ENCODE peak calls at places on chromosomes 4 and X, in seven cellular contexts. A is breast epithelium, L is transverse colon, P is body of pancreas, D is thyroid gland, X is stomach, B is heart left ventricle. K is an unnamed sample. For H3K27me3, the result is how much of the 10 kb centered on the place peaks cover.

GRCh38 chr4:165326831-165327210 is 648 bp upstream of the MSMO1 start:
- DNase-seq in X (no peak), D (peak), L (peak), A (no peak), B (peak), P (peak), K (no peak)

GRCh38 chr4:86441175-86441960 is 81.5 kb upstream of the MAPK10 start:
- DNase-seq in L (no peak), A (no peak), P (no peak), X (no peak), D (no peak), B (no peak), K (no peak)

GRCh38 chr4:1593881-1594345 is 90.2 kb downstream of the FAM53A start:
- DNase-seq in A (no peak), L (no peak), D (no peak), P (no peak), X (no peak), B (no peak), K (peak)

GRCh38 chr4:122663814-122664610 is 43.1 kb upstream of the IL21 start:
- DNase-seq in P (no peak), D (no peak), X (no peak), L (no peak), B (no peak), A (no peak), K (no peak)

GRCh38 chr4:7212921-7213320 is 20.6 kb downstream of the SORCS2 start:
- DNase-seq in L (peak), B (no peak), A (no peak), D (no peak), P (no peak), X (no peak), K (no peak)

GRCh38 chr4:2259036-2259540 is 2.8 kb downstream of the MXD4 start:
- DNase-seq in B (peak), P (peak), D (peak), A (peak), L (peak), X (peak), K (peak)

GRCh38 chrX:109533631-109534030 is 3.0 kb upstream of the NXT2 start:
- DNase-seq in L (no peak), A (no peak), X (no peak), B (no peak), D (no peak), P (peak), K (no peak)

GRCh38 chr4:123874044-123874443 is 477.4 kb downstream of the SPRY1 start:
- DNase-seq in P (no peak), D (no peak), A (no peak), X (no peak), L (no peak), B (no peak), K (no peak)

GRCh38 chrX:18946157-18946556 is 37.8 kb downstream of the PHKA2 start:
- DNase-seq in X (no peak), L (no peak), P (no peak), B (no peak), A (no peak), D (no peak), K (no peak)

GRCh38 chrX:69287025-69287540 is 121.8 kb upstream of the PJA1 start:
- DNase-seq in X (no peak), L (no peak), D (peak), A (no peak), B (no peak), P (no peak), K (no peak)

GRCh38 chr4:125011646-125012045 is 299.1 kb upstream of the ANKRD50 start:
- DNase-seq in D (no peak), A (no peak), B (no peak), L (no peak), P (no peak), X (no peak), K (no peak)

GRCh38 chr4:15213415-15213814 is 211.1 kb downstream of the CPEB2 start:
- DNase-seq in P (no peak), B (no peak), D (no peak), A (no peak), L (no peak), X (no peak), K (no peak)

GRCh38 chrX:53317365-53318069 is 36.1 kb upstream of the IQSEC2 start:
- DNase-seq in D (peak), X (peak), A (no peak), P (peak), L (peak), B (peak), K (no peak)

GRCh38 chr4:184215709-184216328 is 1.9 kb downstream of the ENPP6 start:
- DNase-seq in A (no peak), X (peak), D (no peak), B (no peak), P (no peak), L (peak), K (no peak)

GRCh38 chr4:45662996-45663395 is 460.9 kb downstream of the GABRG1 start:
- DNase-seq in L (peak), B (peak), A (no peak), P (peak), X (peak), D (peak), K (peak)

GRCh38 chr4:100098681-100099080 is 91.6 kb downstream of the DDIT4L start:
- DNase-seq in A (no peak), L (no peak), P (no peak), D (no peak), B (no peak), X (no peak), K (no peak)

GRCh38 chrX:131564553-131565229 is 20.8 kb downstream of the OR13H1 start:
- DNase-seq in D (no peak), X (no peak), L (no peak), P (no peak), A (no peak), B (no peak), K (no peak)

GRCh38 chr4:76055005-76055404 is 19.1 kb upstream of the CXCL11 start:
- DNase-seq in P (no peak), L (no peak), B (no peak), A (no peak), X (no peak), D (no peak), K (no peak)

GRCh38 chrX:10741496-10742048 is 121.2 kb upstream of the MID1 start:
- DNase-seq in X (no peak), D (no peak), A (no peak), L (no peak), B (no peak), P (no peak), K (no peak)

GRCh38 chr4:114146947-114147618 is 167.6 kb upstream of the ARSJ start:
- DNase-seq in D (no peak), P (no peak), B (no peak), A (no peak), X (no peak), L (no peak), K (no peak)

GRCh38 chr4:86788826-86789225 is 60.4 kb downstream of the SLC10A6 start:
- DNase-seq in B (no peak), X (no peak), D (no peak), P (no peak), A (no peak), L (no peak), K (no peak)

GRCh38 chr4:146059153-146059552 is 116.4 kb upstream of the LSM6 start:
- DNase-seq in D (no peak), P (no peak), L (no peak), X (no peak), B (no peak), A (no peak), K (no peak)
- TF ChIP-seq POLR2A in D (no peak), P (no peak), L (no peak), X (no peak), B (no peak), A (no peak), K (no peak)

DNA sequence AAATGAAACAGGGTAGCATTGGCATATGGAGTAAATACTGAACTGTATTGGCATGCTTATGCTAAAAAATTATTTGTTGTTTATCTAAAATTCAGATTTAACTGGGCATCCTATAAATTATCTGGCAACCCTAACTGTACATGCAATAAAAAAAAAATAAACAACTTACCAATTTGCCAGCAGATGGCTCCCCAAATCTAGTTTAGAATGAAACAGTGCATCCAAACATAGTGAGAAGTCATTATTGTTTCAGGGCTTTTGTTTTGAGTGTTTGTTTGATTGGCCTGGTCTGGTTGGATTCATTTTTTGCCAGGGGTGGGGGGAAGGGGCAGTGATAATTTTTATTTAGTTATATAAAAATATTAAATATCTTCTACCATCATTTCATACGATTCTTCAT is 12.8 kb upstream of the NSUN7 start:
- DNase-seq in D (no peak), L (no peak), A (no peak), B (no peak), X (no peak), P (no peak), K (no peak)
- H3K27me3 ChIP-seq in D (under half), L (under half), A (under half), B (under half), X (under half), P (under half), K (under half)

GRCh38 chrX:2697741-2698294 is 6.7 kb downstream of the CD99 start:
- DNase-seq in D (no peak), B (no peak), P (no peak), A (no peak), X (no peak), L (no peak), K (no peak)

GRCh38 chrX:2696698-2697215 is 5.7 kb downstream of the CD99 start:
- DNase-seq in P (no peak), D (no peak), L (no peak), X (no peak), B (no peak), A (no peak), K (no peak)

GRCh38 chrX:2697306-2697705 is 6.2 kb downstream of the CD99 start:
- DNase-seq in A (no peak), L (no peak), B (no peak), P (no peak), D (no peak), X (no peak), K (no peak)

GRCh38 chrX:2699959-2700358 is 8.9 kb downstream of the CD99 start:
- DNase-seq in X (no peak), D (no peak), L (no peak), A (no peak), B (no peak), P (no peak), K (no peak)

GRCh38 chrX:2698604-2699003 is 7.5 kb downstream of the CD99 start:
- DNase-seq in P (no peak), A (no peak), L (no peak), X (no peak), D (no peak), B (no peak), K (no peak)
- TF ChIP-seq POLR2A in P (no peak), A (no peak), L (no peak), X (no peak), D (no peak), B (no peak), K (no peak)

GRCh38 chrX:137032841-137033773 is 688 bp downstream of the GPR101 start:
- DNase-seq in D (no peak), X (no peak), L (no peak), P (no peak), B (no peak), A (no peak), K (no peak)

GRCh38 chrX:137032378-137032694 is 1.5 kb downstream of the GPR101 start:
- DNase-seq in B (no peak), P (no peak), X (no peak), L (no peak), D (no peak), A (no peak), K (no peak)

GRCh38 chrX:137028699-137029098 is 5.1 kb downstream of the GPR101 start:
- DNase-seq in X (no peak), L (no peak), P (no peak), A (no peak), D (no peak), B (no peak), K (no peak)

GRCh38 chrX:137031517-137032377 is 2.0 kb downstream of the GPR101 start:
- DNase-seq in B (no peak), X (no peak), A (no peak), D (peak), P (no peak), L (peak), K (no peak)

DNA sequence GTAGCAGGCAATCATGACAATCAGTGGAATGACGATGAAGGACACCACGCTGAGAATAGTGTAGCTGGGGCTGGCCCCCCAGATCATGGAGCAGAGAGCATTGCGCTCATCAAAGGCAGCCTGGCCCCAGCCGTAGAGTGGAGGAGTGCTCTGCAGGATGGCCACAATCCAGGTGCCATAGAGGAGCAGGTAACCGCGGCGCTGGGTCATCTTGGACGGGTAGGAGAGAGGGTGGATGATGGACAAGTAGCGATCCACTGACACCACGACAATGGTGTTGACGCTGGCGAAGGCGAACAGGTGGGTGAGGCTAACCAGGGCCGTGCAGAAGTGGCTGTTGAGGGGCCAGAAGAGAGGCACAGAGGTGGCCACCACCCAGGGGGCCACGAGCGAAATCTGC is 2.8 kb downstream of the GPR101 start:
- DNase-seq in A (no peak), D (no peak), P (no peak), L (no peak), B (no peak), X (no peak), K (no peak)
- H3K27me3 ChIP-seq in A (half or more), D (under half), P (under half), L (half or more), B (under half), X (under half), K (under half)

GRCh38 chrX:153688900-153689590 is 1.3 kb downstream of the SLC6A8 start:
- DNase-seq in D (peak), P (peak), B (no peak), A (peak), L (no peak), X (peak), K (peak)

GRCh38 chrX:153688071-153688470 is 345 bp downstream of the SLC6A8 start:
- DNase-seq in B (no peak), X (no peak), L (no peak), P (no peak), D (no peak), A (no peak), K (no peak)

GRCh38 chrX:153685751-153686676 is 1.7 kb upstream of the SLC6A8 start:
- DNase-seq in P (no peak), D (no peak), A (no peak), X (no peak), L (peak), B (peak), K (no peak)

GRCh38 chrX:153688534-153688899 is 791 bp downstream of the SLC6A8 start:
- DNase-seq in X (no peak), D (no peak), L (no peak), A (no peak), P (no peak), B (no peak), K (no peak)

DNA sequence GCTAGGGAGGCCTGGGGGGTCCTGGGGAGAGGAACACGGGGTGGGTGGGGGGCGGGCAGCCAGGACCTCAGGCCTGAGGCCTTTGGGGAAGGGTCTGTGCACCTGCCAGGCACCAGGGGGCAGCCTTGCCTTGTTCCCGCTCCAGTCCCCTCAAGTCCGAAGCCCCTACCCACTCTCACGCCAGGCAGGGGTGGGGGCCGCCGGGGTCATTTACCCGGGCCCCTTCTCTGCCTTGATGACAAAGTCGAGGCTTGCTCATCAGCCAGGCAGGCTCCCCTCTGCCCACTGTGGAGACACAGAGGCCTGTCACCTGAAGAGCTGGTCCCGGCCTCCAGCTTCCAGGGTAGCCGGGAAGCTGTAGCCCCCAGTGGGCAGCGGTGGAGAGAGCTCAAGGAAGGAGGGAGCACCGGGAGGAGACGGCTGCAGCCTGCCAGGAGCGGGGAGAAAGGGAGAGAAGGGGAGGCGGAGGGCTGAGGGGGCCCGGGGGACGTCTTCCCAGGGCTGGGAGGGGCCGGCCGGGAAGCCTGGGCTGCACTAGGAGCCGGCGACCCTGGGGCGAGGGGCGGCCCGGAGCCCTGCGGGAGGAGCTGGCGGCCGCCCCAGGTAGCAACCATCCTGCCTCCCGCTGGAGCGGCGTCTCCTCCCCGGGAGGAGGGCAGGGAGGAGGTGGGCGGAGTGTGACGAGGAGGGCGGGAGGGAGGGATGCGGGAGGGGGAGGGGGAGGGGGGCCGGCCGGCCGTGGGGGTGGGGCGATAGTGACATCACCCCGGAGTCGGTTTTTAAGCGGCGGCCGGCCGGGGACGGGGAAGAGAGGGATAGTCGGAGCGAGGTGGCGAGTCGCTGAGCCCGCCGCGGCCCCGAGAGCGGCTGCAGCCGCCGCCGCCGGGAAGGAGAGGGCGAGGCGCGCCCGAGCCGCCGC is at the start of gene SLC6A8:
- DNase-seq in X (peak), D (peak), L (peak), B (peak), A (peak), P (peak), K (peak)
- TF ChIP-seq POLR2A in X (no peak), D (no peak), L (peak), B (no peak), A (no peak), P (no peak), K (no peak)

GRCh38 chrX:48831136-48831908 is 4.1 kb downstream of the PCSK1N start:
- DNase-seq in A (no peak), B (no peak), P (no peak), X (no peak), D (no peak), L (no peak), K (no peak)
- H3K27me3 ChIP-seq in A (under half), B (under half), P (under half), X (under half), D (under half), L (under half), K (under half)

DNA sequence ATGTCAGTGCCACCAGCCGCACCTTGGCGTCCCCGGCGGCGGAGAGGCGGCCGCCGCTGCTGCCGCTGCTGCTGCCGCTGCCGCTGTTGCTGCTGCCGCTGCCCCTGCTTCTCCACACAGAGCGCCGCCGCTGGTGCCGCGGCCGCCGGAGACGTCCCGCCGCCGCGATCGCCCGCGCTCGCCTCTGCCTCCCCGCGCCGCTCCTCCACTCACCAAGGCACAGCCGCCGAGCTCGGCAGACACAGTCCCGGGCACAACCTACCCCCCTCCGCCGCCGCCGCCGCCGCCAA is at the start of gene PPP3CA:
- DNase-seq in D (no peak), L (no peak), X (no peak), P (no peak), B (no peak), A (no peak), K (no peak)
- TF ChIP-seq POLR2A in D (peak), L (no peak), X (no peak), P (peak), B (no peak), A (no peak), K (peak)

GRCh38 chr4:8877780-8878040 is 6.1 kb upstream of the HMX1 start:
- DNase-seq in A (no peak), P (no peak), L (no peak), X (no peak), B (no peak), D (no peak), K (no peak)

GRCh38 chr4:8876982-8877779 is 5.5 kb upstream of the HMX1 start:
- DNase-seq in P (no peak), D (no peak), L (no peak), X (no peak), B (no peak), A (no peak), K (no peak)

GRCh38 chr4:8882239-8882638 is 10.6 kb upstream of the HMX1 start:
- DNase-seq in P (no peak), L (no peak), B (no peak), X (no peak), A (no peak), D (no peak), K (no peak)

GRCh38 chr4:8880851-8881250 is 9.2 kb upstream of the HMX1 start:
- DNase-seq in L (no peak), B (no peak), A (no peak), D (no peak), X (no peak), P (no peak), K (no peak)

DNA sequence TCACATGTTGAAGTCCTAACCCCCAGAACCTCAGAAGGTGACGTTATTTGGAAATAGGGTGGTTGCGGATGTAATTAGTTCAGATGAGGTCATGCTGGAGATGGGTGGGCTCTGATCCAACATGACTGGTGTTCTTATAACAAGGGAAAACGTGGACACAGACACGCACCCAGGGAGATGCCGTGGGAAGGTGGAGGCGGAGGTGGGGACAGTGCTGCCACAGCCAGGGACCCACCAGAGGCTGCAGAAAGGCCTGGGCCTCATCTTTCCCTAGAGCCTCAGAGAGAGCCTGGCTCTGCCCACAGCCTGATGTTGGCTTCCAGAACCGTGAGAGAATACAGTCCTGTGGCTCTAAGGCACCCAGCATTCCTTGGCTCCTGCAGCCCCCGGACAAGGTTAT is 7.9 kb upstream of the HMX1 start:
- DNase-seq in P (no peak), L (no peak), D (no peak), X (no peak), A (no peak), B (no peak), K (no peak)
- H3K27me3 ChIP-seq in P (under half), L (half or more), D (under half), X (under half), A (half or more), B (under half), K (under half)

K was measured in upper lobe of left lung.